ENCODE peak calls at places on chromosomes 1 and 21, in seven cellular contexts. One of them, this sample, is unnamed.

GRCh38 chr1:230271396-230272035 is 154.6 kb downstream of the PGBD5 start:
- DNase-seq in head of caudate nucleus: no peak
- DNase-seq in body of pancreas: no peak
- DNase-seq in NCI-H187: no peak
- DNase-seq in HFF-Myc: no peak
- DNase-seq in fibroblast of lung: no peak
- DNase-seq in esophagus muscularis mucosa: no peak
- DNase-seq in this sample: no peak

GRCh38 chr1:234644928-234645327 is 35.0 kb upstream of the IRF2BP2 start:
- DNase-seq in head of caudate nucleus: no peak
- DNase-seq in fibroblast of lung: no peak
- DNase-seq in HFF-Myc: no peak
- DNase-seq in body of pancreas: no peak
- DNase-seq in esophagus muscularis mucosa: no peak
- DNase-seq in NCI-H187: no peak
- DNase-seq in this sample: no peak

GRCh38 chr21:45202889-45203288 is 84.8 kb downstream of the POFUT2 start:
- DNase-seq in esophagus muscularis mucosa: no peak
- DNase-seq in NCI-H187: no peak
- DNase-seq in head of caudate nucleus: no peak
- DNase-seq in fibroblast of lung: no peak
- DNase-seq in body of pancreas: no peak
- DNase-seq in HFF-Myc: no peak
- DNase-seq in this sample: no peak

GRCh38 chr1:35935989-35936388 is 5.1 kb downstream of the AGO3 start:
- DNase-seq in body of pancreas: no peak
- DNase-seq in HFF-Myc: no peak
- DNase-seq in NCI-H187: no peak
- DNase-seq in fibroblast of lung: peak; percentile 73
- DNase-seq in esophagus muscularis mucosa: no peak
- DNase-seq in head of caudate nucleus: no peak
- DNase-seq in this sample: no peak

GRCh38 chr1:156062189-156062588 is 1.2 kb downstream of the RAB25 start:
- DNase-seq in head of caudate nucleus: no peak
- DNase-seq in body of pancreas: no peak
- DNase-seq in NCI-H187: no peak
- DNase-seq in fibroblast of lung: no peak
- DNase-seq in esophagus muscularis mucosa: no peak
- DNase-seq in HFF-Myc: no peak
- DNase-seq in this sample: peak; percentile 60

GRCh38 chr1:148162363-148162762 is 10.3 kb upstream of the NBPF11 start:
- DNase-seq in HFF-Myc: no peak
- DNase-seq in fibroblast of lung: no peak
- DNase-seq in NCI-H187: no peak
- DNase-seq in head of caudate nucleus: no peak
- DNase-seq in body of pancreas: no peak
- DNase-seq in esophagus muscularis mucosa: peak; percentile 90
- DNase-seq in this sample: no peak

GRCh38 chr1:75074719-75075395 is 59.3 kb upstream of the LHX8 start:
- DNase-seq in HFF-Myc: no peak
- DNase-seq in esophagus muscularis mucosa: no peak
- DNase-seq in head of caudate nucleus: no peak
- DNase-seq in NCI-H187: no peak
- DNase-seq in fibroblast of lung: no peak
- DNase-seq in body of pancreas: no peak
- DNase-seq in this sample: no peak

GRCh38 chr1:63916485-63917360 is 142.9 kb downstream of the ROR1 start:
- DNase-seq in fibroblast of lung: no peak
- DNase-seq in NCI-H187: no peak
- DNase-seq in body of pancreas: peak; percentile 64
- DNase-seq in head of caudate nucleus: no peak
- DNase-seq in esophagus muscularis mucosa: no peak
- DNase-seq in HFF-Myc: no peak
- DNase-seq in this sample: no peak

GRCh38 chr1:240611619-240612490 is at the start of gene GREM2:
- DNase-seq in fibroblast of lung: peak; percentile 97
- DNase-seq in HFF-Myc: peak; percentile 69
- DNase-seq in body of pancreas: peak; percentile 24
- DNase-seq in esophagus muscularis mucosa: peak; percentile 92
- DNase-seq in NCI-H187: no peak
- DNase-seq in head of caudate nucleus: peak; percentile 69
- DNase-seq in this sample: peak; percentile 48

GRCh38 chr1:205642679-205643307 is 11.0 kb upstream of the ELK4 start:
- DNase-seq in HFF-Myc: no peak
- DNase-seq in body of pancreas: no peak
- DNase-seq in head of caudate nucleus: no peak
- DNase-seq in fibroblast of lung: no peak
- DNase-seq in NCI-H187: no peak
- DNase-seq in esophagus muscularis mucosa: no peak
- DNase-seq in this sample: no peak

GRCh38 chr1:57072775-57073174 is 107.0 kb upstream of the C8B start:
- DNase-seq in HFF-Myc: no peak
- DNase-seq in esophagus muscularis mucosa: no peak
- DNase-seq in body of pancreas: no peak
- DNase-seq in NCI-H187: no peak
- DNase-seq in head of caudate nucleus: no peak
- DNase-seq in fibroblast of lung: no peak
- DNase-seq in this sample: no peak

GRCh38 chr1:161207173-161207572 is 5.0 kb downstream of the NDUFS2 start:
- DNase-seq in fibroblast of lung: no peak
- DNase-seq in esophagus muscularis mucosa: peak; percentile 94
- DNase-seq in HFF-Myc: no peak
- DNase-seq in head of caudate nucleus: no peak
- DNase-seq in NCI-H187: no peak
- DNase-seq in body of pancreas: peak; percentile 22
- DNase-seq in this sample: peak; percentile 55

GRCh38 chr1:100575406-100575805 is 37.5 kb downstream of the GPR88 start:
- DNase-seq in head of caudate nucleus: no peak
- DNase-seq in body of pancreas: no peak
- DNase-seq in HFF-Myc: no peak
- DNase-seq in esophagus muscularis mucosa: no peak
- DNase-seq in NCI-H187: no peak
- DNase-seq in fibroblast of lung: no peak
- DNase-seq in this sample: no peak

GRCh38 chr1:225254676-225255075 is 173.2 kb downstream of the LBR start:
- DNase-seq in body of pancreas: no peak
- DNase-seq in fibroblast of lung: peak; percentile 79
- DNase-seq in HFF-Myc: no peak
- DNase-seq in head of caudate nucleus: no peak
- DNase-seq in esophagus muscularis mucosa: no peak
- DNase-seq in NCI-H187: no peak
- DNase-seq in this sample: no peak

GRCh38 chr1:182091083-182091482 is 29.6 kb upstream of the ZNF648 start:
- DNase-seq in body of pancreas: no peak
- DNase-seq in HFF-Myc: no peak
- DNase-seq in esophagus muscularis mucosa: no peak
- DNase-seq in fibroblast of lung: no peak
- DNase-seq in head of caudate nucleus: no peak
- DNase-seq in NCI-H187: no peak
- DNase-seq in this sample: no peak

GRCh38 chr21:45021428-45022347 is 52.7 kb upstream of the ADARB1 start:
- DNase-seq in head of caudate nucleus: no peak
- DNase-seq in fibroblast of lung: no peak
- DNase-seq in HFF-Myc: no peak
- DNase-seq in body of pancreas: peak; percentile 8
- DNase-seq in esophagus muscularis mucosa: no peak
- DNase-seq in NCI-H187: no peak
- DNase-seq in this sample: no peak

GRCh38 chr1:32967863-32968571 is 3.4 kb upstream of the RNF19B start:
- DNase-seq in body of pancreas: no peak
- DNase-seq in NCI-H187: no peak
- DNase-seq in head of caudate nucleus: no peak
- DNase-seq in fibroblast of lung: peak; percentile 75
- DNase-seq in esophagus muscularis mucosa: no peak
- DNase-seq in HFF-Myc: no peak
- DNase-seq in this sample: no peak

GRCh38 chr21:36902331-36902730 is 64.1 kb downstream of the HLCS start:
- DNase-seq in head of caudate nucleus: no peak
- DNase-seq in body of pancreas: no peak
- DNase-seq in NCI-H187: no peak
- DNase-seq in HFF-Myc: no peak
- DNase-seq in esophagus muscularis mucosa: no peak
- DNase-seq in fibroblast of lung: no peak
- DNase-seq in this sample: no peak

GRCh38 chr1:46159516-46159915 is 15.4 kb upstream of the TSPAN1 start:
- DNase-seq in fibroblast of lung: no peak
- DNase-seq in body of pancreas: no peak
- DNase-seq in esophagus muscularis mucosa: no peak
- DNase-seq in NCI-H187: no peak
- DNase-seq in head of caudate nucleus: no peak
- DNase-seq in HFF-Myc: no peak
- DNase-seq in this sample: no peak

GRCh38 chr1:50308883-50309282 is 114.4 kb downstream of the DMRTA2 start:
- DNase-seq in head of caudate nucleus: peak; percentile 30
- DNase-seq in NCI-H187: no peak
- DNase-seq in body of pancreas: peak; percentile 22
- DNase-seq in fibroblast of lung: peak; percentile 32
- DNase-seq in HFF-Myc: peak; percentile 2
- DNase-seq in esophagus muscularis mucosa: no peak
- DNase-seq in this sample: no peak

GRCh38 chr1:15803380-15803779 is 4.1 kb downstream of the UQCRHL start:
- DNase-seq in head of caudate nucleus: no peak
- DNase-seq in body of pancreas: no peak
- DNase-seq in esophagus muscularis mucosa: no peak
- DNase-seq in fibroblast of lung: no peak
- DNase-seq in HFF-Myc: no peak
- DNase-seq in NCI-H187: no peak
- DNase-seq in this sample: no peak

GRCh38 chr1:171245458-171246064 is 2.7 kb upstream of the FMO1 start:
- DNase-seq in HFF-Myc: no peak
- DNase-seq in esophagus muscularis mucosa: no peak
- DNase-seq in body of pancreas: peak; percentile 34
- DNase-seq in NCI-H187: no peak
- DNase-seq in fibroblast of lung: peak; percentile 30
- DNase-seq in head of caudate nucleus: peak; percentile 22
- DNase-seq in this sample: no peak

GRCh38 chr1:184260382-184260781 is 126.4 kb upstream of the C1orf21 start:
- DNase-seq in head of caudate nucleus: no peak
- DNase-seq in NCI-H187: no peak
- DNase-seq in body of pancreas: no peak
- DNase-seq in fibroblast of lung: peak; percentile 92
- DNase-seq in esophagus muscularis mucosa: no peak
- DNase-seq in HFF-Myc: no peak
- DNase-seq in this sample: no peak

GRCh38 chr1:113321761-113322387 is 68.4 kb upstream of the MAGI3 start:
- DNase-seq in fibroblast of lung: peak; percentile 15
- DNase-seq in HFF-Myc: peak; percentile 3
- DNase-seq in esophagus muscularis mucosa: no peak
- DNase-seq in NCI-H187: no peak
- DNase-seq in body of pancreas: no peak
- DNase-seq in head of caudate nucleus: no peak
- DNase-seq in this sample: no peak

GRCh38 chr1:232142403-232143314 is 487.3 kb downstream of the SIPA1L2 start:
- DNase-seq in head of caudate nucleus: peak; percentile 18
- DNase-seq in body of pancreas: no peak
- DNase-seq in NCI-H187: no peak
- DNase-seq in HFF-Myc: no peak
- DNase-seq in fibroblast of lung: peak; percentile 97
- DNase-seq in esophagus muscularis mucosa: peak; percentile 93
- DNase-seq in this sample: peak; percentile 29

GRCh38 chr1:79396901-79397300 is 390.4 kb upstream of the ADGRL4 start:
- DNase-seq in esophagus muscularis mucosa: no peak
- DNase-seq in HFF-Myc: no peak
- DNase-seq in body of pancreas: no peak
- DNase-seq in NCI-H187: no peak
- DNase-seq in head of caudate nucleus: no peak
- DNase-seq in fibroblast of lung: no peak
- DNase-seq in this sample: no peak

GRCh38 chr1:14987829-14988603 is 165.5 kb upstream of the TMEM51 start:
- DNase-seq in NCI-H187: no peak
- DNase-seq in head of caudate nucleus: no peak
- DNase-seq in fibroblast of lung: no peak
- DNase-seq in esophagus muscularis mucosa: no peak
- DNase-seq in body of pancreas: no peak
- DNase-seq in HFF-Myc: no peak
- DNase-seq in this sample: no peak

GRCh38 chr1:32392358-32392757 is 1.9 kb downstream of the BSDC1 start:
- DNase-seq in esophagus muscularis mucosa: no peak
- DNase-seq in head of caudate nucleus: no peak
- DNase-seq in NCI-H187: no peak
- DNase-seq in body of pancreas: no peak
- DNase-seq in HFF-Myc: no peak
- DNase-seq in fibroblast of lung: no peak
- DNase-seq in this sample: no peak

GRCh38 chr1:68115308-68115707 is 64.9 kb upstream of the DIRAS3 start:
- DNase-seq in HFF-Myc: no peak
- DNase-seq in fibroblast of lung: no peak
- DNase-seq in esophagus muscularis mucosa: peak; percentile 50
- DNase-seq in NCI-H187: no peak
- DNase-seq in body of pancreas: no peak
- DNase-seq in head of caudate nucleus: no peak
- DNase-seq in this sample: no peak

GRCh38 chr1:81824759-81825158 is 24.0 kb downstream of the ADGRL2 start:
- DNase-seq in NCI-H187: no peak
- DNase-seq in fibroblast of lung: no peak
- DNase-seq in HFF-Myc: no peak
- DNase-seq in head of caudate nucleus: no peak
- DNase-seq in body of pancreas: no peak
- DNase-seq in esophagus muscularis mucosa: no peak
- DNase-seq in this sample: no peak

GRCh38 chr1:226223786-226224244 is 351 bp downstream of the MIXL1 start:
- DNase-seq in head of caudate nucleus: no peak
- DNase-seq in HFF-Myc: no peak
- DNase-seq in esophagus muscularis mucosa: no peak
- DNase-seq in body of pancreas: no peak
- DNase-seq in fibroblast of lung: peak; percentile 13
- DNase-seq in NCI-H187: no peak
- DNase-seq in this sample: peak; percentile 51

GRCh38 chr1:46285730-46286477 is 17.5 kb downstream of the LRRC41 start:
- DNase-seq in body of pancreas: no peak
- DNase-seq in HFF-Myc: no peak
- DNase-seq in NCI-H187: peak; percentile 87
- DNase-seq in fibroblast of lung: no peak
- DNase-seq in esophagus muscularis mucosa: no peak
- DNase-seq in head of caudate nucleus: no peak
- DNase-seq in this sample: no peak

GRCh38 chr21:33121715-33122475 is 52.0 kb downstream of the OLIG1 start:
- DNase-seq in esophagus muscularis mucosa: no peak
- DNase-seq in HFF-Myc: no peak
- DNase-seq in NCI-H187: no peak
- DNase-seq in fibroblast of lung: peak; percentile 27
- DNase-seq in body of pancreas: no peak
- DNase-seq in head of caudate nucleus: peak; percentile 41
- DNase-seq in this sample: no peak

GRCh38 chr1:245863566-245864184 is 643.4 kb downstream of the SMYD3 start:
- DNase-seq in head of caudate nucleus: no peak
- DNase-seq in body of pancreas: no peak
- DNase-seq in NCI-H187: no peak
- DNase-seq in HFF-Myc: no peak
- DNase-seq in esophagus muscularis mucosa: no peak
- DNase-seq in fibroblast of lung: peak; percentile 95
- DNase-seq in this sample: no peak

GRCh38 chr21:35075546-35075945 is 26.4 kb upstream of the RUNX1 start:
- DNase-seq in NCI-H187: no peak
- DNase-seq in esophagus muscularis mucosa: no peak
- DNase-seq in fibroblast of lung: peak; percentile 85
- DNase-seq in HFF-Myc: no peak
- DNase-seq in head of caudate nucleus: no peak
- DNase-seq in body of pancreas: no peak
- DNase-seq in this sample: no peak

GRCh38 chr1:25688390-25689119 is 72.0 kb downstream of the MAN1C1 start:
- DNase-seq in body of pancreas: no peak
- DNase-seq in fibroblast of lung: peak; percentile 24
- DNase-seq in NCI-H187: no peak
- DNase-seq in head of caudate nucleus: no peak
- DNase-seq in esophagus muscularis mucosa: no peak
- DNase-seq in HFF-Myc: no peak
- DNase-seq in this sample: no peak

GRCh38 chr1:173867141-173867752 is 542 bp downstream of the GAS5 start:
- DNase-seq in HFF-Myc: no peak
- DNase-seq in body of pancreas: no peak
- DNase-seq in NCI-H187: no peak
- DNase-seq in esophagus muscularis mucosa: no peak
- DNase-seq in head of caudate nucleus: no peak
- DNase-seq in fibroblast of lung: no peak
- DNase-seq in this sample: peak; percentile 48

GRCh38 chr1:89262643-89263042 is 10.0 kb downstream of the GBP5 start:
- DNase-seq in esophagus muscularis mucosa: no peak
- DNase-seq in fibroblast of lung: peak; percentile 51
- DNase-seq in body of pancreas: no peak
- DNase-seq in head of caudate nucleus: no peak
- DNase-seq in NCI-H187: no peak
- DNase-seq in HFF-Myc: no peak
- DNase-seq in this sample: no peak

This sample was measured in left colon.